ENCODE peak calls at places on chromosomes 16 and 17, in ten cellular contexts. D, K, F, B, H, J, P, M, Z and S are unnamed samples.

GRCh38 chr17:65914784-65915342 is 277.1 kb downstream of the CEP112 start:
- DNase-seq in D (no peak), K (no peak), F (no peak), B (no peak), H (no peak), J (peak), P (no peak), M (no peak), Z (no peak), S (no peak)

GRCh38 chr16:24737391-24737871 is 8.0 kb downstream of the TNRC6A start:
- DNase-seq in D (peak), K (peak), F (peak), B (no peak), H (no peak), J (peak), P (peak), M (no peak), Z (no peak), S (no peak)

GRCh38 chr16:54266363-54266955 is 20.1 kb downstream of the IRX3 start:
- DNase-seq in D (peak), K (no peak), F (peak), B (no peak), H (no peak), J (peak), P (peak), M (no peak), Z (no peak), S (no peak)

GRCh38 chr16:84985079-84986065 is 26.0 kb downstream of the ZDHHC7 start:
- DNase-seq in D (peak), K (peak), F (peak), B (no peak), H (no peak), J (peak), P (peak), M (no peak), Z (no peak), S (no peak)

GRCh38 chr16:14409563-14409962 is 220.5 kb downstream of the PARN start:
- DNase-seq in D (peak), K (peak), F (peak), B (no peak), H (no peak), J (peak), P (peak), M (no peak), Z (no peak), S (no peak)

GRCh38 chr16:75455677-75456076 is 8.8 kb downstream of the TMEM170A start:
- DNase-seq in D (no peak), K (no peak), F (no peak), B (no peak), H (no peak), J (no peak), P (no peak), M (no peak), Z (no peak), S (no peak)

GRCh38 chr17:34843682-34844081 is 117.6 kb downstream of the CCT6B start:
- DNase-seq in D (no peak), K (no peak), F (no peak), B (no peak), H (no peak), J (no peak), P (no peak), M (no peak), Z (no peak), S (no peak)

GRCh38 chr17:37493249-37494027 is 3.7 kb downstream of the DUSP14 start:
- DNase-seq in D (peak), K (peak), F (peak), B (no peak), H (no peak), J (peak), P (peak), M (no peak), Z (no peak), S (no peak)

GRCh38 chr16:79658301-79659001 is 57.9 kb upstream of the MAF start:
- DNase-seq in D (peak), K (peak), F (peak), B (peak), H (no peak), J (peak), P (peak), M (no peak), Z (peak), S (no peak)

GRCh38 chr17:13957636-13958035 is 111.7 kb upstream of the COX10 start:
- DNase-seq in D (peak), K (peak), F (peak), B (no peak), H (no peak), J (no peak), P (peak), M (no peak), Z (no peak), S (no peak)

GRCh38 chr16:28863929-28864886 is 565 bp downstream of the SH2B1 start:
- DNase-seq in D (peak), K (peak), F (peak), B (no peak), H (no peak), J (peak), P (peak), M (no peak), Z (no peak), S (no peak)

GRCh38 chr16:49097964-49098363 is 183.7 kb downstream of the CBLN1 start:
- DNase-seq in D (no peak), K (no peak), F (no peak), B (no peak), H (no peak), J (no peak), P (no peak), M (no peak), Z (no peak), S (no peak)

GRCh38 chr16:64428463-64428862 is 693.4 kb downstream of the CDH11 start:
- DNase-seq in D (peak), K (peak), F (peak), B (no peak), H (no peak), J (peak), P (peak), M (no peak), Z (no peak), S (no peak)

GRCh38 chr16:76197925-76198324 is 79.3 kb upstream of the CNTNAP4 start:
- DNase-seq in D (no peak), K (no peak), F (no peak), B (no peak), H (no peak), J (no peak), P (no peak), M (no peak), Z (no peak), S (no peak)

GRCh38 chr17:79942591-79943353 is 92.9 kb downstream of the TBC1D16 start:
- DNase-seq in D (peak), K (no peak), F (peak), B (no peak), H (no peak), J (no peak), P (no peak), M (peak), Z (no peak), S (peak)

GRCh38 chr17:68462381-68463210 is 5.3 kb upstream of the WIPI1 start:
- DNase-seq in D (peak), K (peak), F (peak), B (peak), H (no peak), J (peak), P (peak), M (peak), Z (peak), S (no peak)

GRCh38 chr17:74957935-74958549 is 14.5 kb downstream of the HID1 start:
- DNase-seq in D (peak), K (peak), F (peak), B (peak), H (no peak), J (peak), P (peak), M (peak), Z (peak), S (peak)

GRCh38 chr16:17345043-17345442 is 125.7 kb downstream of the XYLT1 start:
- DNase-seq in D (peak), K (no peak), F (peak), B (no peak), H (no peak), J (no peak), P (peak), M (no peak), Z (no peak), S (no peak)

GRCh38 chr17:75096082-75096625 is 8.4 kb downstream of the SLC16A5 start:
- DNase-seq in D (peak), K (peak), F (peak), B (peak), H (no peak), J (peak), P (peak), M (peak), Z (peak), S (peak)

GRCh38 chr16:88753600-88753999 is 31.4 kb downstream of the PIEZO1 start:
- DNase-seq in D (no peak), K (no peak), F (no peak), B (no peak), H (no peak), J (no peak), P (no peak), M (no peak), Z (no peak), S (no peak)

GRCh38 chr16:66399930-66400329 is 27.2 kb upstream of the BEAN1 start:
- DNase-seq in D (peak), K (no peak), F (peak), B (no peak), H (no peak), J (no peak), P (no peak), M (no peak), Z (no peak), S (no peak)

GRCh38 chr17:50686494-50687199 is 21.1 kb downstream of the ANKRD40 start:
- DNase-seq in D (peak), K (peak), F (peak), B (peak), H (no peak), J (peak), P (no peak), M (peak), Z (peak), S (peak)

GRCh38 chr17:50877838-50878237 is 11.7 kb upstream of the TOB1 start:
- DNase-seq in D (no peak), K (no peak), F (no peak), B (no peak), H (no peak), J (no peak), P (no peak), M (no peak), Z (no peak), S (no peak)

GRCh38 chr16:11219188-11219587 is 36.8 kb downstream of the SOCS1 start:
- DNase-seq in D (no peak), K (no peak), F (peak), B (no peak), H (no peak), J (no peak), P (peak), M (no peak), Z (no peak), S (no peak)

GRCh38 chr16:15715221-15715620 is 65.2 kb downstream of the NDE1 start:
- DNase-seq in D (no peak), K (no peak), F (no peak), B (no peak), H (no peak), J (no peak), P (no peak), M (no peak), Z (no peak), S (no peak)

GRCh38 chr16:16010194-16010593 is 60.8 kb downstream of the ABCC1 start:
- DNase-seq in D (no peak), K (no peak), F (no peak), B (no peak), H (no peak), J (no peak), P (no peak), M (no peak), Z (no peak), S (no peak)

GRCh38 chr16:57795431-57795878 is 6.8 kb downstream of the KIFC3 start:
- DNase-seq in D (peak), K (no peak), F (peak), B (peak), H (no peak), J (peak), P (peak), M (peak), Z (peak), S (no peak)

GRCh38 chr17:73396429-73397277 is 84.9 kb upstream of the CDC42EP4 start:
- DNase-seq in D (no peak), K (no peak), F (no peak), B (no peak), H (no peak), J (no peak), P (peak), M (no peak), Z (no peak), S (peak)

DNA sequence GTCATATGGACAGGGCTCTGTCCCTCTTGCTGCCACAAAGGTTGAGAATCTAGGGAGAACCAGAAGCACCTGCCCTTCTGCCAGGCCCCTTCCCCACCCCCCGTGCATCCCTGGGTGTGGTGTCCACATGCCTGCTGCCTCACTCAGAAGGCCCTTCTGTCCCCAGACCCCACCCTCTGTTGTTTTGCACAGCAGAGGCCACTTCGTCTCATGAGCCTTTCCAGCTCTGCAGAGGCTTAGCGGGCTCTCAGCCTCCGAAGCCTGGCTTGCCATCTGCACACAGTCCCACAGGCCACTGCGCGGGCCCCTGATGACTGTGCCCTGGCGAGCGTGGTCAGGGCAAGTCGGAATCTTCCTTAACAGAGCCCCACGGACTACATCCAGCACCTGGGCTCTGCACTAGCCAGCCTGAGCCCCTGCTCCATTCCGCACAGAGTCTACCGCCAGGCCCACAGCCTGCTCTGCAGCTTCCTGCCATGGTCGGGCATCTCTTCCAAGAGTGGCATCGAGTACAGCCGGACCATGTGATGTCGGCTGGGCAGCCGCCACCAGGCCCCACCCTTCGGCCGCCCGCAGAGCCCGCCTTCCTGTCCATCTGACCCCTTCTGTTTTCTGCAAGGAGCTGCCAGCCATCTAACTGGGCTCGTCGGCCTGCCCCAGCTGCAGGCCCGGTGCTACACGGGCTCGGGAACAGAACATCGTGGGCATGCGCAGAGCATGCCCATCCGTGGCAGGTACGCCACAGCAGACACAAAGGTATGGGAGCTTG is 10.8 kb downstream of the C16orf90 start:
- DNase-seq in D (no peak), K (no peak), F (no peak), B (no peak), H (no peak), J (no peak), P (no peak), M (no peak), Z (no peak), S (no peak)
- TF ChIP-seq CTCF in D (no peak), K (no peak), F (no peak), B (no peak), H (no peak), J (no peak), P (no peak), M (no peak), Z (no peak), S (no peak)

DNA sequence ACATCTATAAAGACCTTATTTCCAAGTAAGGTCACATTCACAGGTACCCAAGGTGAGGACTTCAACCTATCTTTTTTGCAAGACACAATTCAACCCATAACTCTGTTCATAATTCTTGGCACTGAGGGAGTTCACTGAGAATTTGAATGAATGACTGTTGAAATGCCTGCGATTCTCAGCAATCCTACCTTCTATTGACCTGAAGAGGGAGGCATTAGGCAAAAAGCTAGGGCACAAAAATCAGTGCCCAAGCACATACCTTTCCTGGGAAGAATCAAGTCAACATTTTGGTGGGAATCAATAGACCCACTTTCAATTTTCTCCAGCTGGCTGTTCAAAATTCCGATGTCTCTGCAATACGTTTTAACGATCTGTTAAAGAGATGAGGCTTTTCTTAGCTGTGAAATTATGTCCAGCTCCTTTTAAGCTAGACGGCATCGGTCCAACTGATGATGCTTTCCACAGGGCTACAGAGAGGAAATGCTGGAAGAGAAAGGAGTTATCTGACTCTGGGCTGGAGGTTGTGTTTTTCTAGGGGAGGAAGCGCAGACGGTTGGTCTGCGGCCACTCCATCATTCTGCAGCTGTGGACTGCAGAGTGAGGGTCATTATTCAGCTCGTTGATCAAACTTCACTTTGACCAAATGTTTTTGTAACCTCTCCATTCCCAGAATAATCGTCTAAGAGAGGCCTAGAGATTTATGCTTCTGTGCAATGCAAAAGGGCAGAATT is 25.1 kb downstream of the BCO1 start:
- DNase-seq in D (peak), K (peak), F (peak), B (no peak), H (no peak), J (peak), P (peak), M (no peak), Z (no peak), S (no peak)
- TF ChIP-seq CTCF in D (peak), K (peak), F (peak), B (peak), H (no peak), J (peak), P (peak), M (no peak), Z (no peak), S (no peak)

GRCh38 chr17:46193626-46194392 is 580 bp upstream of the KANSL1 start:
- DNase-seq in D (peak), K (peak), F (peak), B (peak), H (peak), J (peak), P (peak), M (peak), Z (peak), S (peak)

GRCh38 chr17:46193246-46193625 is at the start of gene KANSL1:
- DNase-seq in D (peak), K (peak), F (peak), B (peak), H (peak), J (peak), P (peak), M (peak), Z (peak), S (peak)

GRCh38 chr17:46194393-46195216 is 1.4 kb upstream of the KANSL1 start:
- DNase-seq in D (peak), K (peak), F (peak), B (no peak), H (no peak), J (peak), P (peak), M (no peak), Z (peak), S (no peak)

GRCh38 chr17:46195939-46196338 is 2.7 kb upstream of the KANSL1 start:
- DNase-seq in D (no peak), K (no peak), F (no peak), B (no peak), H (no peak), J (no peak), P (peak), M (no peak), Z (no peak), S (no peak)

DNA sequence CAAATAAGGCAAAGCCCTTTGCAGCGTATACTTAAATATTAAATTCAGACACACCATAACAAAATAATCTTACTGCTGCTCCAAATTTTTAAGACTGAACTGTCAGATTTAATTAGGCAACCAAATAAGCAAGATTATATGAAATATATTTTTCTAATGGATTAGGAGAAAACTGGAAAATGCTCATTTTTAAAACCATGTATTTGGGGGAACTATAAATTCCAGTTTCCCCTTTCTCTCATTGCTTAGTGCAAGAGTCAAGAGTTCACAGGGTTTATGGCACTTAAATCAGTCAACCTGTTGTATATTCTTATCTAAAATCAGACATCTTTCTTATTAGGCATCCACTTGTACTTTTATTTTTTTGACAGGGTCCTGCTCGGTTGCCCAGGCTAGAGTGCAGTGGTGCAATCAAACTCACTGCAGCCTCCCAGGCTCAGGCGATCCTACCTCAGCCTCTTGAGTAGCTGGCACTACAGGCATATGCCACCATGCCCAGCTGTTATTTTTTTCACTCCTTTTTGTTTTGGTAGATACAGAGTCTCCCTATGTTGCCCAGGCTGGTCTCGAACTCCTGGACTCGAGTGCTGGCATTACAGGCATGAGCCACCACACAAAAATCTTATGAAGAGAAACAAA is 2.1 kb upstream of the KANSL1 start:
- DNase-seq in D (no peak), K (no peak), F (no peak), B (no peak), H (no peak), J (no peak), P (no peak), M (no peak), Z (no peak), S (no peak)
- TF ChIP-seq CTCF in D (no peak), K (peak), F (no peak), B (no peak), H (no peak), J (no peak), P (no peak), M (no peak), Z (no peak), S (no peak)

GRCh38 chr16:86993426-86994110 is 323.6 kb downstream of the C16orf95 start:
- DNase-seq in D (no peak), K (no peak), F (no peak), B (no peak), H (no peak), J (no peak), P (no peak), M (no peak), Z (no peak), S (no peak)

GRCh38 chr16:86994215-86994614 is 323.0 kb downstream of the C16orf95 start:
- DNase-seq in D (peak), K (no peak), F (no peak), B (no peak), H (no peak), J (no peak), P (no peak), M (no peak), Z (no peak), S (no peak)

GRCh38 chr16:86990451-86990850 is 326.7 kb downstream of the C16orf95 start:
- DNase-seq in D (no peak), K (no peak), F (no peak), B (no peak), H (no peak), J (no peak), P (no peak), M (no peak), Z (no peak), S (no peak)

GRCh38 chr16:86992587-86992986 is 324.6 kb downstream of the C16orf95 start:
- DNase-seq in D (peak), K (no peak), F (no peak), B (no peak), H (no peak), J (no peak), P (no peak), M (no peak), Z (no peak), S (no peak)

DNA sequence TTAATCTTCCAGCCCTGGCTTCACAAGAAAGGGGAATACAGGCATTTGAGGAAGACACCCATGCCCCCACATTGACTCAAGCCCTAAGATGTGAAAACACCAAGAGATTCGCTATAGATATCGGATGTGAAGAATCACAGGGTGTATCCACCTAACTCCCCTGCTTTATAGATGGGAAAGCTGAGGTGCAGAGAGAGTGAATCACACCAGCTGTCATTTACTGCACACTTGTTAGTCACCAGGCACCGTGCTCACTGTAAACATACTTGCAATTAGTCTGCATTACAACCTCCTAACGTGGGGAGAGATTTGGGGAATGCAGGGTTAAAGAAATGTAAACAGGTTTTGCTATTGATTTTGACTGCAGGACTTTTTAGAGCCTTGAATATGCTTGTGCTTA is 325.5 kb downstream of the C16orf95 start:
- DNase-seq in D (peak), K (peak), F (no peak), B (no peak), H (no peak), J (peak), P (peak), M (no peak), Z (no peak), S (no peak)
- TF ChIP-seq CTCF in D (no peak), K (no peak), F (no peak), B (no peak), H (no peak), J (no peak), P (no peak), M (no peak), Z (no peak), S (no peak)